ENCODE peak calls at places on chromosome 21, in six cellular contexts. V, N, H, U, S and X are unnamed samples. For H3K36me3, the result is how much of the 10 kb centered on the place peaks cover.

GRCh38 chr21:30839304-30839703 is 9.7 kb upstream of the KRTAP7-1 start:
- DNase-seq in V (peak), N (no peak), H (no peak), U (no peak), S (no peak), X (no peak)

GRCh38 chr21:40299441-40299840 is 432.2 kb downstream of the PCP4 start:
- DNase-seq in V (no peak), N (no peak), H (no peak), U (no peak), S (no peak), X (no peak)

GRCh38 chr21:40386301-40386911 is 460.6 kb downstream of the DSCAM start:
- DNase-seq in V (peak), N (peak), H (no peak), U (peak), S (peak), X (peak)

GRCh38 chr21:39637197-39637970 is 24.6 kb downstream of the B3GALT5 start:
- DNase-seq in V (peak), N (no peak), H (no peak), U (no peak), S (no peak), X (no peak)

GRCh38 chr21:42403611-42404231 is at the start of gene UBASH3A:
- DNase-seq in V (peak), N (no peak), H (no peak), U (no peak), S (peak), X (no peak)

GRCh38 chr21:29187939-29188338 is 57.5 kb downstream of the MAP3K7CL start:
- DNase-seq in V (no peak), N (no peak), H (peak), U (no peak), S (no peak), X (peak)

GRCh38 chr21:35943752-35944151 is 116.6 kb downstream of the SETD4 start:
- DNase-seq in V (no peak), N (no peak), H (no peak), U (no peak), S (no peak), X (no peak)

GRCh38 chr21:32140212-32141008 is 138.4 kb downstream of the MIS18A start:
- DNase-seq in V (no peak), N (no peak), H (no peak), U (no peak), S (no peak), X (no peak)

GRCh38 chr21:16976132-16976666 is 536.6 kb upstream of the CXADR start:
- DNase-seq in V (no peak), N (no peak), H (no peak), U (no peak), S (no peak), X (no peak)

GRCh38 chr21:30713786-30714185 is 4.8 kb downstream of the KRTAP21-3 start:
- DNase-seq in V (no peak), N (no peak), H (no peak), U (no peak), S (no peak), X (no peak)

GRCh38 chr21:15993951-15994350 is 264.2 kb downstream of the USP25 start:
- DNase-seq in V (no peak), N (no peak), H (no peak), U (no peak), S (no peak), X (no peak)

GRCh38 chr21:26041441-26042180 is 129.0 kb downstream of the APP start:
- DNase-seq in V (no peak), N (no peak), H (no peak), U (no peak), S (no peak), X (no peak)

GRCh38 chr21:26043891-26044290 is 126.7 kb downstream of the APP start:
- DNase-seq in V (no peak), N (no peak), H (no peak), U (no peak), S (no peak), X (no peak)

GRCh38 chr21:26047279-26047967 is 123.1 kb downstream of the APP start:
- DNase-seq in V (no peak), N (no peak), H (no peak), U (no peak), S (no peak), X (peak)

DNA sequence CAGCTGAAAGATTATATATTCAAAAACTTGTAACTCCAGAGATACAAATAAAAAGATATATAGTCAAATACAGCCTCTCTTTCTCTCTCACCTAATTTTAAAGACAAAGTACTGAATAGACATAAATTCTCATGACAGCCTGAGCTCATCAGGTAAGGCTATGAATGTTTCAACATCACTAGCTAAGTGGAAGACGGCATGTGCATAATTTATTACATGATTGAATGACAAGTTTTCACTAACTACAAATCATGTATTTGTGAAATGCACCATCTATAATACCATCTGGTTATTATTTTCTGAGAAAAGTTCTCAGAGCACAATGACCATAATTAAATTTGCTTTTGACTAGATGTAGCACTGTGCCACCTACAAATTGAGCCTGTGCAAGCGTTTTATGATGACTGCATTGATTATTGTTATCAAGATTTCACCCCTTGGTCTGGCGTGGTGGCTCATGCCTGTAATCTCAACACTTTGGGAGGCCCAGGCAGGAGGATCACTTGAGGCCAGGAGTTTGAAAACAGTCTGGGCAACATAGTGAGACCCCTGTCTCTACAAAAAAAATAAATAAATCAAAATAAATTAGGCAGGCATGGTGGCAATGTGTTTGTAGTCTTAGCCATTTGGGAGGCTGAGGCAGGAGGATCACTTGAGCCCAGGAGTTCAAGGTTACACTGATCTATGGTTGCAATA is 128.2 kb downstream of the APP start:
- DNase-seq in V (no peak), N (no peak), H (no peak), U (no peak), S (no peak), X (no peak)
- H3K27ac ChIP-seq in V (no peak), N (no peak), H (no peak), U (no peak), S (no peak), X (no peak)

DNA sequence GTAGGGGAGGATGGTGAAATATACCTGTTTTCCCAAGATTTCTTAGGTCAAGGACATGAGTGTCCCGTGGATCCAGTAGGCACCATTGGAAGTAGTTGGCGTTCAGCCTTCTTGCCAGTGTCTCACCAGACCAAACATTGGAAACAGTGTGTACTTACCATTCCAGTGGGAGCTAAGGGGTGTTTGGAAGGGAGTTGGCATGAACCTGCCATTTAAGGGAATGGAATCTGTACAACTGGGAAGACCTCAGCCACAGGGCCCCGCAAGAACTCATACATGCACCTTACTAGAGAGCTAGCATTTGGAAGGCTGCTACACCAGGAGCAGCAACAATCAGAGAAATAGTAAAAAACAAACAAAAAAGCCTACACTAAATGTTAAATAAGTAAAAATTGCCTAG is 12.7 kb downstream of the ATP5PF start:
- DNase-seq in V (no peak), N (no peak), H (no peak), U (no peak), S (no peak), X (no peak)
- TF ChIP-seq POLR2A in V (no peak), N (no peak), H (no peak), U (no peak), S (no peak), X (no peak)

GRCh38 chr21:46366561-46366960 is 42.6 kb downstream of the PCNT start:
- DNase-seq in V (no peak), N (no peak), H (no peak), U (no peak), S (no peak), X (no peak)
- H3K36me3 ChIP-seq in V (under half), N (half or more), H (under half), U (half or more), S (under half), X (under half)

GRCh38 chr21:44925027-44925755 is 4.5 kb upstream of the ITGB2 start:
- DNase-seq in V (no peak), N (no peak), H (no peak), U (no peak), S (peak), X (no peak)

GRCh38 chr21:44923481-44924084 is 2.9 kb upstream of the ITGB2 start:
- DNase-seq in V (no peak), N (no peak), H (no peak), U (no peak), S (no peak), X (no peak)

GRCh38 chr21:44927259-44927586 is 6.5 kb upstream of the ITGB2 start:
- DNase-seq in V (no peak), N (no peak), H (no peak), U (no peak), S (no peak), X (no peak)

GRCh38 chr21:44926364-44927101 is 5.8 kb upstream of the ITGB2 start:
- DNase-seq in V (no peak), N (peak), H (no peak), U (no peak), S (peak), X (peak)

DNA sequence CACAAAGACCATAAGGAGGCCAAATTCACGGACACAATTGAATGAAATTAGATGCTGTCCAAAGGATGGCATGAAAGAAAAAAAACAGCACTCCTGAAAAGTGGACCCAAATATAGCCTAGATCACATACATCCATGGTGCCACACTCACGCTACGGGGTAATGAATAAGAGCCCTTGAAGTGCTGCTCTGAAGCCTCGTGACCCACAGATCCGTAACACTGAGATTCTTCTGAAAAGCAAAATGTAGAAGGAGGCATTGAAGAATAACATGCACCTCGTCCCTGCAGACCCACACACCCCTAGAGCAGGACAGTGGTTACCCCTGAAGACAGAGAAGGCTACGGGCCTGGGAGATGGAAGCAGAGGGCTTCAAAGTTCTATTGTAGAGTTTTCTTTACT is 3.9 kb upstream of the ITGB2 start:
- DNase-seq in V (no peak), N (no peak), H (no peak), U (no peak), S (peak), X (no peak)
- H3K27ac ChIP-seq in V (peak), N (peak), H (no peak), U (no peak), S (peak), X (no peak)

GRCh38 chr21:37365657-37366487 is 701 bp upstream of the DYRK1A start:
- DNase-seq in V (peak), N (peak), H (peak), U (peak), S (peak), X (peak)
- TF ChIP-seq POLR2A in V (peak), N (no peak), H (peak), U (peak), S (no peak), X (peak)

GRCh38 chr21:33780631-33781030 is 135.0 kb downstream of the ATP5PO start:
- DNase-seq in V (no peak), N (no peak), H (no peak), U (no peak), S (no peak), X (no peak)

GRCh38 chr21:33771976-33772375 is 129.7 kb downstream of the ITSN1 start:
- DNase-seq in V (no peak), N (no peak), H (no peak), U (no peak), S (no peak), X (peak)

GRCh38 chr21:33770542-33770941 is 128.2 kb downstream of the ITSN1 start:
- DNase-seq in V (no peak), N (no peak), H (no peak), U (no peak), S (no peak), X (no peak)

GRCh38 chr21:33775100-33775828 is 133.0 kb downstream of the ITSN1 start:
- DNase-seq in V (no peak), N (peak), H (no peak), U (no peak), S (no peak), X (no peak)
- H3K36me3 ChIP-seq in V (under half), N (under half), H (under half), U (half or more), S (under half), X (half or more)